ENCODE peak calls at places on chromosome 4, in five cellular contexts. E, J, O, F and D are unnamed samples.
A peak's percentile ranks its signal among the peaks of the same experiment; 100 is the strongest.

GRCh38 chr4:168648929-168649328 is 152.1 kb downstream of the PALLD start:
- DNase-seq in F (no peak), J (no peak), E (no peak), O (no peak), D (peak; percentile 75)

GRCh38 chr4:158356331-158356730 is 146.0 kb downstream of the TMEM144 start:
- DNase-seq in F (no peak), E (no peak), O (no peak), J (no peak), D (no peak)

GRCh38 chr4:472881-473574 is 25.9 kb downstream of the ZNF721 start:
- DNase-seq in F (peak; percentile 15), J (no peak), O (peak; percentile 23), E (no peak), D (peak; percentile 11)

GRCh38 chr4:147846318-147847135 is 114.6 kb downstream of the ARHGAP10 start:
- DNase-seq in F (peak; percentile 61), O (peak; percentile 5), E (no peak), J (no peak), D (no peak)

GRCh38 chr4:133062851-133063250 is 86.2 kb upstream of the PCDH10 start:
- DNase-seq in E (no peak), J (no peak), O (no peak), F (no peak), D (peak; percentile 31)

GRCh38 chr4:174496631-174497442 is 25.5 kb downstream of the HPGD start:
- DNase-seq in F (peak; percentile 53), E (no peak), O (no peak), J (no peak), D (no peak)

GRCh38 chr4:80538276-80538926 is 202.9 kb downstream of the CFAP299 start:
- DNase-seq in O (no peak), J (no peak), E (no peak), F (no peak), D (no peak)

GRCh38 chr4:168797176-168797575 is 212.9 kb downstream of the CBR4 start:
- DNase-seq in J (no peak), O (no peak), F (no peak), E (no peak), D (peak; percentile 90)

GRCh38 chr4:1072830-1073446 is 40.4 kb downstream of the RNF212 start:
- DNase-seq in O (peak; percentile 46), F (no peak), E (no peak), J (peak; percentile 59), D (peak; percentile 68)

GRCh38 chr4:127240721-127241120 is 392.0 kb upstream of the INTU start:
- DNase-seq in O (no peak), F (no peak), J (no peak), E (no peak), D (no peak)

GRCh38 chr4:67988986-67989385 is 25.7 kb upstream of the TMPRSS11A start:
- DNase-seq in E (no peak), O (no peak), F (no peak), J (no peak), D (no peak)

GRCh38 chr4:25172964-25173917 is 13.0 kb upstream of the SEPSECS start:
- DNase-seq in O (no peak), E (no peak), F (no peak), J (peak; percentile 42), D (peak; percentile 98)

GRCh38 chr4:54063737-54064316 is 578 bp downstream of the CHIC2 start:
- DNase-seq in F (no peak), J (peak; percentile 63), E (peak; percentile 11), O (peak; percentile 9), D (no peak)

GRCh38 chr4:27917381-27917780 is 1056.7 kb downstream of the STIM2 start:
- DNase-seq in F (no peak), E (no peak), O (no peak), J (no peak), D (no peak)

GRCh38 chr4:86891785-86892638 is at the start of gene C4orf36:
- DNase-seq in E (no peak), O (peak; percentile 12), F (peak; percentile 62), J (peak; percentile 88), D (peak; percentile 41)

GRCh38 chr4:168421671-168422070 is 58.6 kb downstream of the DDX60L start:
- DNase-seq in O (no peak), E (no peak), J (peak; percentile 72), F (no peak), D (peak; percentile 65)

GRCh38 chr4:137474711-137475301 is 57.5 kb downstream of the PCDH18 start:
- DNase-seq in O (no peak), F (peak; percentile 68), E (no peak), J (peak; percentile 59), D (peak; percentile 75)

GRCh38 chr4:154124539-154125255 is 335.8 kb upstream of the SFRP2 start:
- DNase-seq in O (no peak), J (no peak), F (no peak), E (no peak), D (peak; percentile 50)

GRCh38 chr4:174282836-174283506 is 496 bp downstream of the FBXO8 start:
- DNase-seq in F (peak; percentile 77), J (peak; percentile 90), O (peak; percentile 65), E (peak; percentile 44), D (peak; percentile 97)